ENCODE peak calls at places on chromosomes 3 and 15, in six cellular contexts. L is SHP77; V is T-cell; E is EL; F is effector CD4-positive, alpha-beta T cell; Q is AML-193. H is an unnamed sample.

GRCh38 chr3:188104050-188104449 is 49.9 kb upstream of the LPP start:
- DNase-seq in Q (no peak), E (peak; percentile 11), L (no peak), V (no peak), F (no peak), H (no peak)

GRCh38 chr3:64900220-64900619 is 212.4 kb upstream of the ADAMTS9 start:
- DNase-seq in V (no peak), Q (no peak), F (no peak), E (no peak), L (no peak), H (no peak)

GRCh38 chr3:153295906-153296305 is 133.9 kb downstream of the RAP2B start:
- DNase-seq in L (no peak), E (no peak), V (no peak), F (no peak), Q (no peak), H (no peak)

GRCh38 chr15:68654786-68655560 is 76.2 kb downstream of the CORO2B start:
- DNase-seq in V (no peak), L (no peak), F (no peak), E (no peak), Q (no peak), H (no peak)

GRCh38 chr3:73625124-73625665 is 454 bp upstream of the PDZRN3 start:
- DNase-seq in Q (no peak), V (no peak), L (no peak), F (no peak), E (peak; percentile 75), H (no peak)

GRCh38 chr3:13020159-13020558 is 53.1 kb downstream of the IQSEC1 start:
- DNase-seq in F (no peak), L (no peak), Q (no peak), V (no peak), E (no peak), H (no peak)

GRCh38 chr3:57983734-57984518 is 24.3 kb upstream of the FLNB start:
- DNase-seq in L (no peak), E (peak; percentile 95), F (no peak), V (no peak), Q (peak; percentile 100), H (peak; percentile 100)

GRCh38 chr15:57820119-57820518 is 113.6 kb downstream of the POLR2M start:
- DNase-seq in Q (no peak), V (no peak), F (no peak), E (peak; percentile 75), L (no peak), H (no peak)

GRCh38 chr3:41131224-41131623 is 68.1 kb upstream of the CTNNB1 start:
- DNase-seq in Q (no peak), V (no peak), L (no peak), E (peak; percentile 58), F (no peak), H (no peak)

GRCh38 chr3:77835916-77836315 is 796.0 kb downstream of the ROBO2 start:
- DNase-seq in E (peak; percentile 33), L (no peak), F (no peak), V (no peak), Q (no peak), H (no peak)

GRCh38 chr15:59237119-59237853 is 30.6 kb downstream of the LDHAL6B start:
- DNase-seq in F (no peak), V (no peak), L (no peak), Q (peak; percentile 69), E (no peak), H (peak; percentile 88)

GRCh38 chr3:52541050-52541449 is 4.6 kb downstream of the UQCC5 start:
- DNase-seq in E (no peak), L (no peak), Q (no peak), V (no peak), F (no peak), H (no peak)

GRCh38 chr3:188605231-188605630 is 451.3 kb downstream of the LPP start:
- DNase-seq in F (no peak), L (no peak), V (no peak), Q (no peak), E (no peak), H (no peak)

GRCh38 chr15:78034495-78035191 is 42.9 kb downstream of the TBC1D2B start:
- DNase-seq in F (peak; percentile 70), Q (peak; percentile 69), L (no peak), E (no peak), V (peak; percentile 70), H (peak; percentile 77)

GRCh38 chr15:76340802-76341365 is 4.3 kb downstream of the ISL2 start:
- DNase-seq in Q (no peak), L (no peak), V (no peak), F (peak; percentile 26), E (no peak), H (no peak)

GRCh38 chr3:189419022-189419421 is 212.2 kb upstream of the TP63 start:
- DNase-seq in L (no peak), Q (no peak), F (no peak), E (no peak), V (no peak), H (no peak)

GRCh38 chr3:50345586-50345985 is at the start of gene ZMYND10:
- DNase-seq in F (peak; percentile 65), V (peak; percentile 56), Q (no peak), E (peak; percentile 72), L (peak; percentile 61), H (peak; percentile 73)

GRCh38 chr3:170418422-170419300 is at the start of gene CLDN11:
- DNase-seq in E (peak; percentile 72), Q (no peak), L (peak; percentile 37), F (no peak), V (no peak), H (no peak)

H was measured in MV-4-11.